ENCODE peak calls at places on chromosomes 12 and 14, in ten cellular contexts. One of them, this sample, is unnamed.

GRCh38 chr14:57847096-57847495 is 18.8 kb downstream of the SLC35F4 start:
- DNase-seq in body of pancreas: no peak
- DNase-seq in foreskin fibroblast: peak; percentile 77
- DNase-seq in AG10803: peak; percentile 83
- DNase-seq in activated naive CD8-positive, alpha-beta T cell treated with anti-CD3 and anti-CD28 coated beads for 36 hours: no peak
- DNase-seq in NCI-H2081: no peak
- DNase-seq in ureter: no peak
- DNase-seq in HS-27A: no peak
- DNase-seq in NCI-H526 treated with DMSO at 0.1 percent for 48 hours: no peak
- DNase-seq in NCI-H1436: no peak
- DNase-seq in this sample: no peak

GRCh38 chr12:94074970-94075695 is 73.2 kb upstream of the PLXNC1 start:
- DNase-seq in NCI-H526 treated with DMSO at 0.1 percent for 48 hours: no peak
- DNase-seq in AG10803: peak; percentile 91
- DNase-seq in foreskin fibroblast: peak; percentile 90
- DNase-seq in NCI-H2081: no peak
- DNase-seq in body of pancreas: peak; percentile 38
- DNase-seq in NCI-H1436: no peak
- DNase-seq in activated naive CD8-positive, alpha-beta T cell treated with anti-CD3 and anti-CD28 coated beads for 36 hours: no peak
- DNase-seq in HS-27A: no peak
- DNase-seq in ureter: peak; percentile 74
- DNase-seq in this sample: peak; percentile 72

GRCh38 chr12:110846615-110847566 is at the start of gene CCDC63:
- DNase-seq in body of pancreas: peak; percentile 29
- DNase-seq in AG10803: peak; percentile 26
- DNase-seq in NCI-H526 treated with DMSO at 0.1 percent for 48 hours: peak; percentile 29
- DNase-seq in ureter: peak; percentile 61
- DNase-seq in NCI-H1436: peak; percentile 36
- DNase-seq in NCI-H2081: no peak
- DNase-seq in foreskin fibroblast: peak; percentile 75
- DNase-seq in activated naive CD8-positive, alpha-beta T cell treated with anti-CD3 and anti-CD28 coated beads for 36 hours: peak; percentile 37
- DNase-seq in HS-27A: no peak
- DNase-seq in this sample: peak; percentile 44

GRCh38 chr12:27823038-27823437 is 43.0 kb upstream of the MANSC4 start:
- DNase-seq in NCI-H1436: no peak
- DNase-seq in AG10803: no peak
- DNase-seq in NCI-H526 treated with DMSO at 0.1 percent for 48 hours: no peak
- DNase-seq in foreskin fibroblast: no peak
- DNase-seq in HS-27A: no peak
- DNase-seq in activated naive CD8-positive, alpha-beta T cell treated with anti-CD3 and anti-CD28 coated beads for 36 hours: no peak
- DNase-seq in NCI-H2081: no peak
- DNase-seq in body of pancreas: no peak
- DNase-seq in ureter: no peak
- DNase-seq in this sample: no peak

GRCh38 chr14:32472512-32473472 is 143.7 kb downstream of the AKAP6 start:
- DNase-seq in ureter: no peak
- DNase-seq in NCI-H2081: peak; percentile 26
- DNase-seq in activated naive CD8-positive, alpha-beta T cell treated with anti-CD3 and anti-CD28 coated beads for 36 hours: no peak
- DNase-seq in foreskin fibroblast: peak; percentile 58
- DNase-seq in NCI-H526 treated with DMSO at 0.1 percent for 48 hours: no peak
- DNase-seq in body of pancreas: no peak
- DNase-seq in HS-27A: peak; percentile 77
- DNase-seq in AG10803: peak; percentile 86
- DNase-seq in NCI-H1436: no peak
- DNase-seq in this sample: no peak

GRCh38 chr12:49043856-49044258 is 16.7 kb downstream of the KMT2D start:
- DNase-seq in foreskin fibroblast: peak; percentile 68
- DNase-seq in NCI-H1436: peak; percentile 58
- DNase-seq in NCI-H2081: peak; percentile 35
- DNase-seq in body of pancreas: peak; percentile 46
- DNase-seq in ureter: no peak
- DNase-seq in HS-27A: no peak
- DNase-seq in activated naive CD8-positive, alpha-beta T cell treated with anti-CD3 and anti-CD28 coated beads for 36 hours: peak; percentile 78
- DNase-seq in AG10803: peak; percentile 47
- DNase-seq in NCI-H526 treated with DMSO at 0.1 percent for 48 hours: peak; percentile 5
- DNase-seq in this sample: peak; percentile 58

GRCh38 chr12:32369202-32369601 is 30.2 kb upstream of the FGD4 start:
- DNase-seq in activated naive CD8-positive, alpha-beta T cell treated with anti-CD3 and anti-CD28 coated beads for 36 hours: no peak
- DNase-seq in NCI-H526 treated with DMSO at 0.1 percent for 48 hours: no peak
- DNase-seq in foreskin fibroblast: no peak
- DNase-seq in ureter: no peak
- DNase-seq in NCI-H2081: no peak
- DNase-seq in AG10803: no peak
- DNase-seq in NCI-H1436: no peak
- DNase-seq in body of pancreas: no peak
- DNase-seq in HS-27A: no peak
- DNase-seq in this sample: no peak

GRCh38 chr12:119544780-119545625 is 48.6 kb upstream of the TMEM233 start:
- DNase-seq in activated naive CD8-positive, alpha-beta T cell treated with anti-CD3 and anti-CD28 coated beads for 36 hours: peak; percentile 26
- DNase-seq in body of pancreas: peak; percentile 71
- DNase-seq in foreskin fibroblast: peak; percentile 83
- DNase-seq in HS-27A: peak; percentile 31
- DNase-seq in NCI-H2081: peak; percentile 37
- DNase-seq in NCI-H526 treated with DMSO at 0.1 percent for 48 hours: peak; percentile 16
- DNase-seq in AG10803: peak; percentile 77
- DNase-seq in ureter: peak; percentile 73
- DNase-seq in NCI-H1436: peak; percentile 58
- DNase-seq in this sample: peak; percentile 48

GRCh38 chr14:38135096-38135495 is 72.6 kb upstream of the SSTR1 start:
- DNase-seq in foreskin fibroblast: no peak
- DNase-seq in NCI-H2081: no peak
- DNase-seq in HS-27A: no peak
- DNase-seq in body of pancreas: no peak
- DNase-seq in AG10803: no peak
- DNase-seq in ureter: no peak
- DNase-seq in NCI-H1436: no peak
- DNase-seq in NCI-H526 treated with DMSO at 0.1 percent for 48 hours: no peak
- DNase-seq in activated naive CD8-positive, alpha-beta T cell treated with anti-CD3 and anti-CD28 coated beads for 36 hours: no peak
- DNase-seq in this sample: no peak

GRCh38 chr12:65324056-65324455 is 45.6 kb downstream of the MSRB3 start:
- DNase-seq in body of pancreas: no peak
- DNase-seq in NCI-H1436: no peak
- DNase-seq in activated naive CD8-positive, alpha-beta T cell treated with anti-CD3 and anti-CD28 coated beads for 36 hours: no peak
- DNase-seq in ureter: no peak
- DNase-seq in NCI-H526 treated with DMSO at 0.1 percent for 48 hours: no peak
- DNase-seq in foreskin fibroblast: peak; percentile 27
- DNase-seq in HS-27A: no peak
- DNase-seq in NCI-H2081: no peak
- DNase-seq in AG10803: peak; percentile 28
- DNase-seq in this sample: no peak

GRCh38 chr14:71196921-71197320 is 289.7 kb downstream of the PCNX1 start:
- DNase-seq in activated naive CD8-positive, alpha-beta T cell treated with anti-CD3 and anti-CD28 coated beads for 36 hours: no peak
- DNase-seq in NCI-H2081: no peak
- DNase-seq in NCI-H1436: no peak
- DNase-seq in foreskin fibroblast: no peak
- DNase-seq in NCI-H526 treated with DMSO at 0.1 percent for 48 hours: no peak
- DNase-seq in AG10803: no peak
- DNase-seq in ureter: no peak
- DNase-seq in HS-27A: no peak
- DNase-seq in body of pancreas: no peak
- DNase-seq in this sample: no peak

GRCh38 chr14:22598099-22598895 is at the start of gene ABHD4:
- DNase-seq in NCI-H526 treated with DMSO at 0.1 percent for 48 hours: peak; percentile 27
- DNase-seq in ureter: peak; percentile 86
- DNase-seq in foreskin fibroblast: peak; percentile 87
- DNase-seq in activated naive CD8-positive, alpha-beta T cell treated with anti-CD3 and anti-CD28 coated beads for 36 hours: peak; percentile 80
- DNase-seq in NCI-H2081: peak; percentile 31
- DNase-seq in NCI-H1436: peak; percentile 7
- DNase-seq in body of pancreas: peak; percentile 87
- DNase-seq in AG10803: peak; percentile 57
- DNase-seq in HS-27A: no peak
- DNase-seq in this sample: peak; percentile 82

GRCh38 chr12:40903040-40903439 is 210.8 kb downstream of the CNTN1 start:
- DNase-seq in ureter: no peak
- DNase-seq in NCI-H2081: no peak
- DNase-seq in body of pancreas: no peak
- DNase-seq in activated naive CD8-positive, alpha-beta T cell treated with anti-CD3 and anti-CD28 coated beads for 36 hours: no peak
- DNase-seq in HS-27A: no peak
- DNase-seq in NCI-H1436: no peak
- DNase-seq in NCI-H526 treated with DMSO at 0.1 percent for 48 hours: no peak
- DNase-seq in foreskin fibroblast: no peak
- DNase-seq in AG10803: no peak
- DNase-seq in this sample: no peak

GRCh38 chr14:92690171-92691011 is 58.0 kb downstream of the LGMN start:
- DNase-seq in foreskin fibroblast: peak; percentile 71
- DNase-seq in HS-27A: no peak
- DNase-seq in AG10803: peak; percentile 46
- DNase-seq in NCI-H2081: peak; percentile 62
- DNase-seq in NCI-H1436: peak; percentile 65
- DNase-seq in activated naive CD8-positive, alpha-beta T cell treated with anti-CD3 and anti-CD28 coated beads for 36 hours: no peak
- DNase-seq in ureter: no peak
- DNase-seq in NCI-H526 treated with DMSO at 0.1 percent for 48 hours: no peak
- DNase-seq in body of pancreas: peak; percentile 78
- DNase-seq in this sample: peak; percentile 60

GRCh38 chr12:96356831-96357230 is 43.4 kb downstream of the CDK17 start:
- DNase-seq in body of pancreas: no peak
- DNase-seq in NCI-H1436: no peak
- DNase-seq in NCI-H526 treated with DMSO at 0.1 percent for 48 hours: no peak
- DNase-seq in ureter: no peak
- DNase-seq in activated naive CD8-positive, alpha-beta T cell treated with anti-CD3 and anti-CD28 coated beads for 36 hours: no peak
- DNase-seq in HS-27A: no peak
- DNase-seq in AG10803: no peak
- DNase-seq in NCI-H2081: no peak
- DNase-seq in foreskin fibroblast: no peak
- DNase-seq in this sample: no peak

GRCh38 chr14:54362759-54363437 is 33.9 kb upstream of the CDKN3 start:
- DNase-seq in NCI-H526 treated with DMSO at 0.1 percent for 48 hours: no peak
- DNase-seq in ureter: no peak
- DNase-seq in NCI-H2081: no peak
- DNase-seq in foreskin fibroblast: no peak
- DNase-seq in NCI-H1436: no peak
- DNase-seq in activated naive CD8-positive, alpha-beta T cell treated with anti-CD3 and anti-CD28 coated beads for 36 hours: no peak
- DNase-seq in body of pancreas: no peak
- DNase-seq in AG10803: no peak
- DNase-seq in HS-27A: no peak
- DNase-seq in this sample: no peak